ENCODE peak calls at places on chromosomes 6 and 20, in ten cellular contexts. One of them, this sample, is unnamed.
A peak's percentile ranks its signal among the peaks of the same experiment; 100 is the strongest.

GRCh38 chr6:25804804-25805203 is 27.0 kb downstream of the SLC17A1 start:
- DNase-seq in CD8-positive, alpha-beta memory T cell: no peak
- DNase-seq in adipocyte: no peak
- DNase-seq in suprapubic skin: no peak
- DNase-seq in ovary: no peak
- DNase-seq in OCI-LY7: no peak
- DNase-seq in GM23248: no peak
- DNase-seq in tibial nerve: no peak
- DNase-seq in SK-N-SH: no peak
- DNase-seq in mesenchymal stem cell: no peak
- DNase-seq in this sample: no peak

GRCh38 chr6:77986380-77987034 is 333.7 kb downstream of the MEI4 start:
- DNase-seq in CD8-positive, alpha-beta memory T cell: no peak
- DNase-seq in adipocyte: no peak
- DNase-seq in suprapubic skin: no peak
- DNase-seq in ovary: no peak
- DNase-seq in OCI-LY7: no peak
- DNase-seq in GM23248: no peak
- DNase-seq in tibial nerve: no peak
- DNase-seq in SK-N-SH: no peak
- DNase-seq in mesenchymal stem cell: no peak
- DNase-seq in this sample: no peak

GRCh38 chr6:144478487-144478886 is 193.4 kb downstream of the UTRN start:
- DNase-seq in CD8-positive, alpha-beta memory T cell: no peak
- DNase-seq in adipocyte: peak; percentile 30
- DNase-seq in suprapubic skin: no peak
- DNase-seq in ovary: no peak
- DNase-seq in OCI-LY7: no peak
- DNase-seq in GM23248: peak; percentile 39
- DNase-seq in tibial nerve: peak; percentile 29
- DNase-seq in SK-N-SH: no peak
- DNase-seq in mesenchymal stem cell: no peak
- DNase-seq in this sample: no peak

GRCh38 chr20:57619053-57619831 is 984 bp downstream of the ZBP1 start:
- DNase-seq in CD8-positive, alpha-beta memory T cell: peak; percentile 62
- DNase-seq in adipocyte: no peak
- DNase-seq in suprapubic skin: no peak
- DNase-seq in ovary: no peak
- DNase-seq in OCI-LY7: peak; percentile 87
- DNase-seq in GM23248: no peak
- DNase-seq in tibial nerve: no peak
- DNase-seq in SK-N-SH: no peak
- DNase-seq in mesenchymal stem cell: no peak
- DNase-seq in this sample: peak; percentile 75

GRCh38 chr6:11346516-11346915 is 114.0 kb upstream of the NEDD9 start:
- DNase-seq in CD8-positive, alpha-beta memory T cell: no peak
- DNase-seq in adipocyte: no peak
- DNase-seq in suprapubic skin: no peak
- DNase-seq in ovary: no peak
- DNase-seq in OCI-LY7: peak; percentile 72
- DNase-seq in GM23248: peak; percentile 27
- DNase-seq in tibial nerve: no peak
- DNase-seq in SK-N-SH: no peak
- DNase-seq in mesenchymal stem cell: no peak
- DNase-seq in this sample: no peak

GRCh38 chr6:4979426-4979825 is 24.4 kb downstream of the RPP40 start:
- DNase-seq in CD8-positive, alpha-beta memory T cell: no peak
- DNase-seq in adipocyte: no peak
- DNase-seq in suprapubic skin: no peak
- DNase-seq in ovary: no peak
- DNase-seq in OCI-LY7: no peak
- DNase-seq in GM23248: peak; percentile 21
- DNase-seq in tibial nerve: no peak
- DNase-seq in SK-N-SH: no peak
- DNase-seq in mesenchymal stem cell: no peak
- DNase-seq in this sample: no peak

GRCh38 chr6:158649289-158650143 is at the start of gene SYTL3:
- DNase-seq in CD8-positive, alpha-beta memory T cell: peak; percentile 73
- DNase-seq in adipocyte: no peak
- DNase-seq in suprapubic skin: peak; percentile 75
- DNase-seq in ovary: peak; percentile 34
- DNase-seq in OCI-LY7: peak; percentile 41
- DNase-seq in GM23248: peak; percentile 87
- DNase-seq in tibial nerve: no peak
- DNase-seq in SK-N-SH: no peak
- DNase-seq in mesenchymal stem cell: peak; percentile 75
- DNase-seq in this sample: peak; percentile 85

GRCh38 chr6:166534658-166535406 is 51.6 kb downstream of the RAMACL start:
- DNase-seq in CD8-positive, alpha-beta memory T cell: no peak
- DNase-seq in adipocyte: no peak
- DNase-seq in suprapubic skin: no peak
- DNase-seq in ovary: no peak
- DNase-seq in OCI-LY7: no peak
- DNase-seq in GM23248: no peak
- DNase-seq in tibial nerve: no peak
- DNase-seq in SK-N-SH: no peak
- DNase-seq in mesenchymal stem cell: no peak
- DNase-seq in this sample: no peak

GRCh38 chr20:13221673-13222318 is 722 bp downstream of the ISM1 start:
- DNase-seq in CD8-positive, alpha-beta memory T cell: peak; percentile 30
- DNase-seq in adipocyte: peak; percentile 84
- DNase-seq in suprapubic skin: peak; percentile 71
- DNase-seq in ovary: peak; percentile 37
- DNase-seq in OCI-LY7: no peak
- DNase-seq in GM23248: peak; percentile 85
- DNase-seq in tibial nerve: no peak
- DNase-seq in SK-N-SH: peak; percentile 88
- DNase-seq in mesenchymal stem cell: peak; percentile 59
- DNase-seq in this sample: peak; percentile 77

GRCh38 chr6:155030148-155030720 is 35.1 kb downstream of the TIAM2 start:
- DNase-seq in CD8-positive, alpha-beta memory T cell: no peak
- DNase-seq in adipocyte: no peak
- DNase-seq in suprapubic skin: no peak
- DNase-seq in ovary: no peak
- DNase-seq in OCI-LY7: no peak
- DNase-seq in GM23248: peak; percentile 24
- DNase-seq in tibial nerve: no peak
- DNase-seq in SK-N-SH: no peak
- DNase-seq in mesenchymal stem cell: no peak
- DNase-seq in this sample: no peak

GRCh38 chr6:149284904-149285303 is 32.6 kb upstream of the TAB2 start:
- DNase-seq in CD8-positive, alpha-beta memory T cell: no peak
- DNase-seq in adipocyte: no peak
- DNase-seq in suprapubic skin: no peak
- DNase-seq in ovary: no peak
- DNase-seq in OCI-LY7: no peak
- DNase-seq in GM23248: no peak
- DNase-seq in tibial nerve: no peak
- DNase-seq in SK-N-SH: no peak
- DNase-seq in mesenchymal stem cell: no peak
- DNase-seq in this sample: no peak

GRCh38 chr6:32087574-32088486 is 21.3 kb downstream of the TNXB start:
- DNase-seq in CD8-positive, alpha-beta memory T cell: peak; percentile 54
- DNase-seq in adipocyte: peak; percentile 75
- DNase-seq in suprapubic skin: peak; percentile 87
- DNase-seq in ovary: peak; percentile 97
- DNase-seq in OCI-LY7: peak; percentile 82
- DNase-seq in GM23248: no peak
- DNase-seq in tibial nerve: peak; percentile 81
- DNase-seq in SK-N-SH: peak; percentile 81
- DNase-seq in mesenchymal stem cell: peak; percentile 84
- DNase-seq in this sample: no peak

GRCh38 chr6:161486326-161486725 is 212.5 kb upstream of the AGPAT4 start:
- DNase-seq in CD8-positive, alpha-beta memory T cell: no peak
- DNase-seq in adipocyte: peak; percentile 62
- DNase-seq in suprapubic skin: no peak
- DNase-seq in ovary: no peak
- DNase-seq in OCI-LY7: no peak
- DNase-seq in GM23248: peak; percentile 86
- DNase-seq in tibial nerve: no peak
- DNase-seq in SK-N-SH: peak; percentile 24
- DNase-seq in mesenchymal stem cell: peak; percentile 3
- DNase-seq in this sample: no peak

GRCh38 chr6:17863971-17864754 is 123.3 kb downstream of the KIF13A start:
- DNase-seq in CD8-positive, alpha-beta memory T cell: no peak
- DNase-seq in adipocyte: peak; percentile 67
- DNase-seq in suprapubic skin: no peak
- DNase-seq in ovary: no peak
- DNase-seq in OCI-LY7: no peak
- DNase-seq in GM23248: peak; percentile 93
- DNase-seq in tibial nerve: no peak
- DNase-seq in SK-N-SH: no peak
- DNase-seq in mesenchymal stem cell: peak; percentile 77
- DNase-seq in this sample: no peak

GRCh38 chr20:4896971-4897497 is 104.3 kb downstream of the SLC23A2 start:
- DNase-seq in CD8-positive, alpha-beta memory T cell: no peak
- DNase-seq in adipocyte: no peak
- DNase-seq in suprapubic skin: no peak
- DNase-seq in ovary: no peak
- DNase-seq in OCI-LY7: peak; percentile 22
- DNase-seq in GM23248: no peak
- DNase-seq in tibial nerve: no peak
- DNase-seq in SK-N-SH: no peak
- DNase-seq in mesenchymal stem cell: no peak
- DNase-seq in this sample: no peak

DNA sequence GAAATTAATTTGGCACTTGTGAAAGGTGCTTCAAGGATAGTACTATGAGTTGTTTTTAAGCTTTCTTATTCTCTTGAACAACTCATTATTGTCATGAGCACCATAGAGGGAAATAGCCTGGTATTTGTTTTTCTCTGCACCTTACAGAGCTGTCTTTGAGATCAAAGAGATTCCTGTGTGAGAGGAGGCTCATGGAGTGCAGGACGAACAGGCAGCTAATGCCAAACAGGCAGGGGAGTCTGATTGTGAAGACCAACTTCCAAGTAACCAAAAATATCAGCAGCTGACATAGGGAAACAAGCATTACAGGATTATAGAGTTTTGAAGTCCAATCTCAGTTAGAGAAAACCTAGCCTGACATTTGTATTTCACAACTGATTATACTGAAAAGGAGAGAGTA is 110.6 kb upstream of the TENT5A start:
- DNase-seq in CD8-positive, alpha-beta memory T cell: no peak
- DNase-seq in adipocyte: no peak
- DNase-seq in suprapubic skin: no peak
- DNase-seq in ovary: no peak
- DNase-seq in OCI-LY7: no peak
- DNase-seq in GM23248: no peak
- DNase-seq in tibial nerve: no peak
- DNase-seq in SK-N-SH: no peak
- DNase-seq in mesenchymal stem cell: no peak
- DNase-seq in this sample: no peak
- H3K9me3 ChIP-seq in CD8-positive, alpha-beta memory T cell: no peaks in the 10 kb centered on the region
- H3K9me3 ChIP-seq in adipocyte: no peaks in the 10 kb centered on the region
- H3K9me3 ChIP-seq in suprapubic skin: no peaks in the 10 kb centered on the region
- H3K9me3 ChIP-seq in ovary: no peaks in the 10 kb centered on the region
- H3K9me3 ChIP-seq in OCI-LY7: no peaks in the 10 kb centered on the region
- H3K9me3 ChIP-seq in GM23248: no peaks in the 10 kb centered on the region
- H3K9me3 ChIP-seq in tibial nerve: no peaks in the 10 kb centered on the region
- H3K9me3 ChIP-seq in SK-N-SH: no peaks in the 10 kb centered on the region
- H3K9me3 ChIP-seq in mesenchymal stem cell: no peaks in the 10 kb centered on the region
- H3K9me3 ChIP-seq in this sample: no peaks in the 10 kb centered on the region

DNA sequence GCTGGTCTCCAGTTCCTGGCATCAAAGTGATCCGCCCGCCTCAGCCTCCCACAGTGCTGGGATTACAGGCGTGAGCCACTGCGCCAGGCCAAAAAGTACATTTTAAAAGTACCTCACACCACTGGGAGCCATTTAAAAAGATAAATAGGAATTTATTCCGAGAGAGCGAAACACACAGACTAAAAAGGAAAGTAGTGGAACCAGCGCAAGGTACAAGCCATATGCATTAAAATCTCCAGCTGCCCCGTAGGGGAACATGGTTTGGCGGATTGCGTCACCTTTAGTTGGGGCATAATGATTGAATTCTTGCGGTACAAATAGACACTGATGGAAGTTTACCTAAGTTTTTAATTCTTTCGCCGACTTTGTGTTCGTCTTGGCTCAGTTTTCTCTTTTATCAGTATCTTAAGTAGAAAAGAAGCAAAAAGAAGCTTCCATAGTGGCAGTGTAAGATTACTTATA is 1.3 kb downstream of the RAD21L1 start:
- DNase-seq in CD8-positive, alpha-beta memory T cell: no peak
- DNase-seq in adipocyte: no peak
- DNase-seq in suprapubic skin: no peak
- DNase-seq in ovary: no peak
- DNase-seq in OCI-LY7: no peak
- DNase-seq in GM23248: no peak
- DNase-seq in tibial nerve: no peak
- DNase-seq in SK-N-SH: no peak
- DNase-seq in mesenchymal stem cell: no peak
- DNase-seq in this sample: no peak
- H3K4me3 ChIP-seq in CD8-positive, alpha-beta memory T cell: peak overlapping the region; percentile 66
- H3K4me3 ChIP-seq in adipocyte: peak overlapping the region; percentile 83
- H3K4me3 ChIP-seq in suprapubic skin: peak overlapping the region; percentile 74
- H3K4me3 ChIP-seq in ovary: no peak overlapping the region
- H3K4me3 ChIP-seq in OCI-LY7: no peak overlapping the region
- H3K4me3 ChIP-seq in GM23248: peak overlapping the region; percentile 83
- H3K4me3 ChIP-seq in tibial nerve: no peak overlapping the region
- H3K4me3 ChIP-seq in SK-N-SH: no peak overlapping the region
- H3K4me3 ChIP-seq in mesenchymal stem cell: no peak overlapping the region
- H3K4me3 ChIP-seq in this sample: peak overlapping the region; percentile 80

DNA sequence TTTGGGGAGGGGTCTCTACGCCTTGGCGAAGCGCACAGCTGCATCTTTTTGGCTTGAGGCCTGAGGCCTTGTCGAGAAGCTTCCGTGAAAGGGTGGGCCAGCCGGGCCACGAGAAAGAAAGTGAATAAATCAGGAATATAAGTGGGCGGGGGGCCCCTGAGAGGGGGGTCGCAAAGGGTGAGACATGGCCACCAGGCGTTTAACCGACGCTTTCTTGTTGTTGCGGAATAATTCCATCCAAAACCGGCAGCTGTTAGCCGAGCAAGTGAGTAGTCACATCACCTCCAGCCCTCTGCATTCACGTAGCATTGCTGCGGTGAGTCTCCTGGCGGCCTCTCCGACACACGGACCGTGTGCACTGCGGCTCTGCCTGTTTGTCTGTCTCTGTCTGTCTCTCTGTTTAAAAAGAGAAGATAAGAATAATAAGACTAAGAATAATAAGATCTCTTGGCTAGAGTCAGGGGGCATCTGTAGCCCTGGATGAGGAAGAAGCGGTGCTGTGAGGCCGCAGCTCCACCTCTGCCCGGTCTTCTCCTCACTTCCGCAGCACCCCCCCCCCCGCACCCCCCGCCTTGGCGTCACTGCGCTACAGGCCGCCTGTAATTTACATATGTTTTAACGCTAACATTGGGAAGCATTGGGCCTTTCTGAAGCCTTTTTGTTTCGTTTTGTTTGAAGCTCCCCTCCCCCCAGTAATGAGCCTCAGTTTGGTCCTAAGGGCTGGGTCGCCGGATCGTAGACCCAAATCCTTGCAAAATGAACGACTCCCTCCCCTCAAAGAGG is 931 bp downstream of the STX16 start:
- DNase-seq in CD8-positive, alpha-beta memory T cell: peak; percentile 57
- DNase-seq in adipocyte: peak; percentile 78
- DNase-seq in suprapubic skin: no peak
- DNase-seq in ovary: peak; percentile 54
- DNase-seq in OCI-LY7: peak; percentile 79
- DNase-seq in GM23248: peak; percentile 91
- DNase-seq in tibial nerve: no peak
- DNase-seq in SK-N-SH: peak; percentile 69
- DNase-seq in mesenchymal stem cell: peak; percentile 91
- DNase-seq in this sample: no peak
- H3K4me1 ChIP-seq in CD8-positive, alpha-beta memory T cell: peaks cover 41% of the 10 kb centered on the region
- H3K4me1 ChIP-seq in adipocyte: peaks cover 43% of the 10 kb centered on the region
- H3K4me1 ChIP-seq in suprapubic skin: peaks cover 50% of the 10 kb centered on the region
- H3K4me1 ChIP-seq in ovary: peaks cover 8% of the 10 kb centered on the region
- H3K4me1 ChIP-seq in OCI-LY7: peaks cover 47% of the 10 kb centered on the region
- H3K4me1 ChIP-seq in GM23248: peaks cover 52% of the 10 kb centered on the region
- H3K4me1 ChIP-seq in tibial nerve: peaks cover 66% of the 10 kb centered on the region
- H3K4me1 ChIP-seq in SK-N-SH: peaks cover 32% of the 10 kb centered on the region
- H3K4me1 ChIP-seq in mesenchymal stem cell: peaks cover 10% of the 10 kb centered on the region
- H3K4me1 ChIP-seq in this sample: peaks cover 3% of the 10 kb centered on the region

GRCh38 chr20:32444474-32445220 is 86.5 kb downstream of the ASXL1 start:
- DNase-seq in CD8-positive, alpha-beta memory T cell: no peak
- DNase-seq in adipocyte: no peak
- DNase-seq in suprapubic skin: no peak
- DNase-seq in ovary: no peak
- DNase-seq in OCI-LY7: no peak
- DNase-seq in GM23248: no peak
- DNase-seq in tibial nerve: peak; percentile 3
- DNase-seq in SK-N-SH: no peak
- DNase-seq in mesenchymal stem cell: no peak
- DNase-seq in this sample: no peak
- H3K9me3 ChIP-seq in CD8-positive, alpha-beta memory T cell: no peaks in the 10 kb centered on the region
- H3K9me3 ChIP-seq in adipocyte: no peaks in the 10 kb centered on the region
- H3K9me3 ChIP-seq in suprapubic skin: no peaks in the 10 kb centered on the region
- H3K9me3 ChIP-seq in ovary: no peaks in the 10 kb centered on the region
- H3K9me3 ChIP-seq in OCI-LY7: no peaks in the 10 kb centered on the region
- H3K9me3 ChIP-seq in GM23248: no peaks in the 10 kb centered on the region
- H3K9me3 ChIP-seq in tibial nerve: no peaks in the 10 kb centered on the region
- H3K9me3 ChIP-seq in SK-N-SH: no peaks in the 10 kb centered on the region
- H3K9me3 ChIP-seq in mesenchymal stem cell: no peaks in the 10 kb centered on the region
- H3K9me3 ChIP-seq in this sample: no peaks in the 10 kb centered on the region

This sample was measured in ascending aorta.